ENCODE peak calls at places on chromosome 16, in five cellular contexts. K is HS-5; A is activated CD4-positive, alpha-beta memory T cell treated with anti-CD3 and anti-CD28 coated beads for 36 hours; J is Right ventricle myocardium superior; G is BJ. E is an unnamed sample.

GRCh38 chr16:10578474-10579316 is 1.7 kb downstream of the EMP2 start:
- DNase-seq in A (no peak), K (no peak), J (peak; percentile 61), G (no peak), E (no peak)

GRCh38 chr16:79998143-79998542 is 397.6 kb upstream of the MAF start:
- DNase-seq in A (no peak), K (no peak), J (no peak), G (no peak), E (no peak)

GRCh38 chr16:75579435-75579834 is 13.3 kb downstream of the GABARAPL2 start:
- DNase-seq in A (no peak), G (no peak), K (no peak), J (no peak), E (no peak)

GRCh38 chr16:8869212-8869987 is 594 bp upstream of the CARHSP1 start:
- DNase-seq in A (no peak), G (no peak), J (no peak), K (no peak), E (no peak)

GRCh38 chr16:55922662-55923061 is 47.5 kb upstream of the CES5A start:
- DNase-seq in K (no peak), A (no peak), G (no peak), J (no peak), E (no peak)

GRCh38 chr16:28292731-28293588 is 635 bp downstream of the SBK1 start:
- DNase-seq in J (no peak), A (peak; percentile 30), K (no peak), G (no peak), E (no peak)

GRCh38 chr16:51442140-51442539 is 291.1 kb upstream of the SALL1 start:
- DNase-seq in J (no peak), K (no peak), G (no peak), A (no peak), E (no peak)

GRCh38 chr16:576197-576822 is 6.5 kb downstream of the PIGQ start:
- DNase-seq in K (no peak), A (no peak), G (no peak), J (no peak), E (no peak)

GRCh38 chr16:21301168-21301894 is 23.2 kb upstream of the CRYM start:
- DNase-seq in J (peak; percentile 77), A (peak; percentile 62), K (peak; percentile 60), G (no peak), E (peak; percentile 37)

GRCh38 chr16:497258-497657 is 30.3 kb upstream of the CAPN15 start:
- DNase-seq in A (no peak), G (no peak), J (no peak), K (no peak), E (no peak)

GRCh38 chr16:19980866-19981265 is 92.8 kb downstream of the GPR139 start:
- DNase-seq in J (no peak), K (no peak), A (no peak), G (no peak), E (no peak)

GRCh38 chr16:55408656-55409055 is 70.3 kb upstream of the MMP2 start:
- DNase-seq in J (no peak), K (no peak), G (no peak), A (no peak), E (no peak)

GRCh38 chr16:11946433-11946832 is 4.6 kb upstream of the NPIPB2 start:
- DNase-seq in K (no peak), J (no peak), A (no peak), G (no peak), E (no peak)

GRCh38 chr16:82091225-82091624 is 56.2 kb downstream of the HSD17B2 start:
- DNase-seq in J (no peak), A (no peak), G (peak; percentile 36), K (no peak), E (no peak)

GRCh38 chr16:88331989-88332920 is 50.5 kb upstream of the ZNF469 start:
- DNase-seq in K (peak; percentile 81), J (peak; percentile 51), G (peak; percentile 99), A (no peak), E (no peak)

GRCh38 chr16:70520612-70521297 is 2.6 kb downstream of the COG4 start:
- DNase-seq in K (peak; percentile 76), G (no peak), A (peak; percentile 16), J (no peak), E (no peak)

GRCh38 chr16:47057631-47057996 is 84.1 kb upstream of the DNAJA2 start:
- DNase-seq in K (no peak), J (no peak), G (no peak), A (no peak), E (no peak)

GRCh38 chr16:30077656-30078055 is 1.9 kb downstream of the PPP4C start:
- DNase-seq in A (no peak), G (no peak), K (no peak), J (no peak), E (no peak)

GRCh38 chr16:57084257-57084770 is 8.1 kb upstream of the CPNE2 start:
- DNase-seq in J (peak; percentile 75), G (no peak), K (peak; percentile 52), A (peak; percentile 85), E (peak; percentile 69)

GRCh38 chr16:67150833-67151396 is at the start of gene B3GNT9:
- DNase-seq in J (peak; percentile 88), K (peak; percentile 58), A (peak; percentile 65), G (no peak), E (peak; percentile 46)

GRCh38 chr16:15613676-15614075 is 29.3 kb downstream of the MARF1 start:
- DNase-seq in J (no peak), K (no peak), A (no peak), G (no peak), E (no peak)

GRCh38 chr16:27048316-27048715 is 18.4 kb upstream of the C16orf82 start:
- DNase-seq in K (no peak), J (no peak), G (no peak), A (no peak), E (no peak)

GRCh38 chr16:586047-586644 is 3.7 kb upstream of the RAB40C start:
- DNase-seq in G (no peak), K (no peak), A (no peak), J (no peak), E (no peak)

GRCh38 chr16:67396159-67396774 is 3.0 kb upstream of the TPPP3 start:
- DNase-seq in A (no peak), K (no peak), G (peak; percentile 53), J (peak; percentile 84), E (peak; percentile 53)

GRCh38 chr16:87278191-87279093 is 38.8 kb downstream of the C16orf95 start:
- DNase-seq in A (peak; percentile 67), J (peak; percentile 82), K (no peak), G (peak; percentile 19), E (peak; percentile 16)

GRCh38 chr16:89210165-89210903 is 7.2 kb upstream of the ZNF778 start:
- DNase-seq in A (no peak), K (no peak), G (no peak), J (no peak), E (no peak)